ENCODE peak calls at places on chromosomes 5 and 9, in seven cellular contexts. One of them, this sample, is unnamed.

GRCh38 chr5:9483251-9483650 is 62.6 kb downstream of the SEMA5A start:
- DNase-seq in cardiac fibroblast: peak
- DNase-seq in OCI-LY7: no peak
- DNase-seq in colonic mucosa: no peak
- DNase-seq in fibroblast of lung: peak
- DNase-seq in AG04450: peak
- DNase-seq in breast epithelium: no peak
- DNase-seq in this sample: no peak

GRCh38 chr5:172336666-172337310 is 53.2 kb upstream of the UBTD2 start:
- DNase-seq in fibroblast of lung: no peak
- DNase-seq in AG04450: no peak
- DNase-seq in colonic mucosa: no peak
- DNase-seq in cardiac fibroblast: no peak
- DNase-seq in OCI-LY7: no peak
- DNase-seq in breast epithelium: no peak
- DNase-seq in this sample: no peak

GRCh38 chr5:94517490-94518108 is 100.8 kb downstream of the KIAA0825 start:
- DNase-seq in cardiac fibroblast: peak
- DNase-seq in AG04450: no peak
- DNase-seq in OCI-LY7: no peak
- DNase-seq in breast epithelium: no peak
- DNase-seq in fibroblast of lung: no peak
- DNase-seq in colonic mucosa: no peak
- DNase-seq in this sample: no peak

GRCh38 chr9:104836235-104836634 is 72.3 kb downstream of the NIPSNAP3B start:
- DNase-seq in cardiac fibroblast: peak
- DNase-seq in AG04450: no peak
- DNase-seq in fibroblast of lung: peak
- DNase-seq in breast epithelium: no peak
- DNase-seq in OCI-LY7: peak
- DNase-seq in colonic mucosa: no peak
- DNase-seq in this sample: no peak

GRCh38 chr9:136174779-136175744 is 29.9 kb downstream of the LHX3 start:
- DNase-seq in AG04450: no peak
- DNase-seq in cardiac fibroblast: no peak
- DNase-seq in breast epithelium: no peak
- DNase-seq in fibroblast of lung: no peak
- DNase-seq in colonic mucosa: no peak
- DNase-seq in OCI-LY7: no peak
- DNase-seq in this sample: no peak

GRCh38 chr9:80157561-80157983 is 585.8 kb downstream of the TLE4 start:
- DNase-seq in breast epithelium: no peak
- DNase-seq in colonic mucosa: no peak
- DNase-seq in OCI-LY7: no peak
- DNase-seq in cardiac fibroblast: peak
- DNase-seq in AG04450: no peak
- DNase-seq in fibroblast of lung: peak
- DNase-seq in this sample: no peak

GRCh38 chr9:27888661-27889295 is 315.5 kb upstream of the C9orf72 start:
- DNase-seq in colonic mucosa: peak
- DNase-seq in breast epithelium: no peak
- DNase-seq in cardiac fibroblast: no peak
- DNase-seq in fibroblast of lung: no peak
- DNase-seq in AG04450: no peak
- DNase-seq in OCI-LY7: peak
- DNase-seq in this sample: peak

GRCh38 chr5:1447772-1448361 is 2.6 kb upstream of the SLC6A3 start:
- DNase-seq in AG04450: no peak
- DNase-seq in OCI-LY7: no peak
- DNase-seq in colonic mucosa: no peak
- DNase-seq in fibroblast of lung: no peak
- DNase-seq in cardiac fibroblast: no peak
- DNase-seq in breast epithelium: no peak
- DNase-seq in this sample: no peak

GRCh38 chr9:79684711-79685575 is 113.2 kb downstream of the TLE4 start:
- DNase-seq in AG04450: no peak
- DNase-seq in cardiac fibroblast: no peak
- DNase-seq in OCI-LY7: no peak
- DNase-seq in colonic mucosa: no peak
- DNase-seq in fibroblast of lung: peak
- DNase-seq in breast epithelium: no peak
- DNase-seq in this sample: peak

GRCh38 chr9:83119873-83120272 is 56.9 kb upstream of the RASEF start:
- DNase-seq in cardiac fibroblast: no peak
- DNase-seq in OCI-LY7: no peak
- DNase-seq in fibroblast of lung: no peak
- DNase-seq in breast epithelium: no peak
- DNase-seq in AG04450: no peak
- DNase-seq in colonic mucosa: no peak
- DNase-seq in this sample: no peak

GRCh38 chr5:178380541-178381074 is 148.0 kb upstream of the PHYKPL start:
- DNase-seq in cardiac fibroblast: no peak
- DNase-seq in AG04450: no peak
- DNase-seq in fibroblast of lung: no peak
- DNase-seq in OCI-LY7: no peak
- DNase-seq in breast epithelium: no peak
- DNase-seq in colonic mucosa: no peak
- DNase-seq in this sample: no peak

GRCh38 chr9:127803507-127804352 is 1.0 kb downstream of the FPGS start:
- DNase-seq in fibroblast of lung: peak
- DNase-seq in colonic mucosa: peak
- DNase-seq in OCI-LY7: peak
- DNase-seq in AG04450: no peak
- DNase-seq in breast epithelium: no peak
- DNase-seq in cardiac fibroblast: peak
- DNase-seq in this sample: peak

GRCh38 chr9:13941686-13942085 is 372.3 kb downstream of the NFIB start:
- DNase-seq in OCI-LY7: no peak
- DNase-seq in colonic mucosa: no peak
- DNase-seq in AG04450: no peak
- DNase-seq in cardiac fibroblast: no peak
- DNase-seq in fibroblast of lung: no peak
- DNase-seq in breast epithelium: no peak
- DNase-seq in this sample: peak

GRCh38 chr5:142316051-142316450 is 8.8 kb downstream of the SPRY4 start:
- DNase-seq in cardiac fibroblast: peak
- DNase-seq in colonic mucosa: no peak
- DNase-seq in AG04450: no peak
- DNase-seq in fibroblast of lung: peak
- DNase-seq in breast epithelium: no peak
- DNase-seq in OCI-LY7: no peak
- DNase-seq in this sample: peak

GRCh38 chr9:100602302-100602930 is 24.5 kb downstream of the CAVIN4 start:
- DNase-seq in cardiac fibroblast: peak
- DNase-seq in OCI-LY7: peak
- DNase-seq in fibroblast of lung: peak
- DNase-seq in colonic mucosa: peak
- DNase-seq in AG04450: no peak
- DNase-seq in breast epithelium: no peak
- DNase-seq in this sample: peak

GRCh38 chr9:121266906-121267650 is 884 bp upstream of the GSN start:
- DNase-seq in AG04450: no peak
- DNase-seq in breast epithelium: no peak
- DNase-seq in fibroblast of lung: peak
- DNase-seq in OCI-LY7: no peak
- DNase-seq in cardiac fibroblast: no peak
- DNase-seq in colonic mucosa: no peak
- DNase-seq in this sample: no peak

GRCh38 chr5:52789867-52790266 is 2.2 kb downstream of the ITGA1 start:
- DNase-seq in fibroblast of lung: no peak
- DNase-seq in OCI-LY7: no peak
- DNase-seq in colonic mucosa: no peak
- DNase-seq in breast epithelium: no peak
- DNase-seq in cardiac fibroblast: no peak
- DNase-seq in AG04450: no peak
- DNase-seq in this sample: no peak

GRCh38 chr5:163496286-163496685 is 9.1 kb upstream of the MAT2B start:
- DNase-seq in AG04450: no peak
- DNase-seq in cardiac fibroblast: peak
- DNase-seq in breast epithelium: no peak
- DNase-seq in fibroblast of lung: peak
- DNase-seq in colonic mucosa: no peak
- DNase-seq in OCI-LY7: no peak
- DNase-seq in this sample: peak

GRCh38 chr5:168219515-168220410 is 71.7 kb upstream of the WWC1 start:
- DNase-seq in cardiac fibroblast: peak
- DNase-seq in AG04450: peak
- DNase-seq in OCI-LY7: peak
- DNase-seq in fibroblast of lung: peak
- DNase-seq in breast epithelium: no peak
- DNase-seq in colonic mucosa: peak
- DNase-seq in this sample: peak

GRCh38 chr9:97038551-97038908 is 412 bp downstream of the CTSV start:
- DNase-seq in colonic mucosa: no peak
- DNase-seq in AG04450: no peak
- DNase-seq in fibroblast of lung: no peak
- DNase-seq in breast epithelium: no peak
- DNase-seq in cardiac fibroblast: no peak
- DNase-seq in OCI-LY7: no peak
- DNase-seq in this sample: no peak

GRCh38 chr5:113776832-113777525 is 263.5 kb downstream of the YTHDC2 start:
- DNase-seq in OCI-LY7: no peak
- DNase-seq in AG04450: no peak
- DNase-seq in colonic mucosa: no peak
- DNase-seq in cardiac fibroblast: peak
- DNase-seq in fibroblast of lung: peak
- DNase-seq in breast epithelium: no peak
- DNase-seq in this sample: no peak

GRCh38 chr5:10295619-10296326 is 11.9 kb downstream of the CMBL start:
- DNase-seq in fibroblast of lung: no peak
- DNase-seq in AG04450: no peak
- DNase-seq in OCI-LY7: no peak
- DNase-seq in breast epithelium: no peak
- DNase-seq in cardiac fibroblast: no peak
- DNase-seq in colonic mucosa: no peak
- DNase-seq in this sample: no peak

GRCh38 chr9:117917873-117918272 is 213.7 kb downstream of the TLR4 start:
- DNase-seq in OCI-LY7: no peak
- DNase-seq in breast epithelium: no peak
- DNase-seq in AG04450: no peak
- DNase-seq in fibroblast of lung: no peak
- DNase-seq in cardiac fibroblast: no peak
- DNase-seq in colonic mucosa: no peak
- DNase-seq in this sample: no peak

GRCh38 chr9:69674112-69674511 is 1.9 kb upstream of the APBA1 start:
- DNase-seq in colonic mucosa: no peak
- DNase-seq in fibroblast of lung: peak
- DNase-seq in breast epithelium: no peak
- DNase-seq in AG04450: no peak
- DNase-seq in cardiac fibroblast: peak
- DNase-seq in OCI-LY7: no peak
- DNase-seq in this sample: peak
- TF ChIP-seq CTCF in colonic mucosa: no peak
- TF ChIP-seq CTCF in fibroblast of lung: no peak
- TF ChIP-seq CTCF in breast epithelium: no peak
- TF ChIP-seq CTCF in AG04450: peak
- TF ChIP-seq CTCF in cardiac fibroblast: no peak
- TF ChIP-seq CTCF in OCI-LY7: no peak
- TF ChIP-seq CTCF in this sample: no peak

DNA sequence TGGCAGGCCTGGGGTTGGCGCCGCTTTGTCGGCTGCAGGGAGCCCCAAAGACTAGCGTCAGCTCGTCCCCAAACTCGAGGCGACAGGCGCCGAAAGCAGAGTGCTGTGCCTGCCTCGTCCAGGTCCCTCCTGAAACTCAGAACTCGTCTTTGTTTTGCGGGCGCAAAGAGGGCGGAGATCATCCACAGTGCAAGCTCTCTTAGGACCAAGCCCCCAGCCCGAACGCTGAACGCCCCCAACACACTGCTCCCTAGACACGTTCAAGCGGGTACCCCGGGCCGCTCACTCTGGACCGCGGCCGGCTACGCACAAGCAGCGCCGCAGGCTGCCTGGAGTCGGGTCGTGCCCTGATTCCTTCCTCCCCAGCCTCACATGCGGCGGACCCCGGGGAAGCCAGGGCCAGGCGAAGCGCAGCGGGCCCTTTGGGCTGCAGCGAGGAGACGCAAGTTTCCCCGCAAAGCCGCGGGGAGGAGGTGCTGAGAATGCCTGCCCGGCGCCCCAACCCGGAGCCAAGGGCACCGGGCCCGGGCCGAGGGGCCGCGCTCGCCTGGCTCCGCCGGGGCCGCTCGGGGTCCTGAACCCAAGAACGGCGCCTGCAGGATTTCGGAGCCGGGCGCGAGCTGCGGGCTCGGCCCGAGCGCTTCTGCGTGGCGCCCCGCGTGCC is 852 bp downstream of the FSTL4 start:
- DNase-seq in colonic mucosa: no peak
- DNase-seq in fibroblast of lung: no peak
- DNase-seq in OCI-LY7: no peak
- DNase-seq in AG04450: no peak
- DNase-seq in cardiac fibroblast: no peak
- DNase-seq in breast epithelium: no peak
- DNase-seq in this sample: no peak
- H3K4me3 ChIP-seq in colonic mucosa: peak
- H3K4me3 ChIP-seq in fibroblast of lung: no peak
- H3K4me3 ChIP-seq in OCI-LY7: no peak
- H3K4me3 ChIP-seq in AG04450: no peak
- H3K4me3 ChIP-seq in cardiac fibroblast: no peak
- H3K4me3 ChIP-seq in breast epithelium: peak
- H3K4me3 ChIP-seq in this sample: no peak

GRCh38 chr5:14872070-14872989 is 752 bp upstream of the ANKH start:
- DNase-seq in OCI-LY7: peak
- DNase-seq in cardiac fibroblast: peak
- DNase-seq in colonic mucosa: peak
- DNase-seq in fibroblast of lung: peak
- DNase-seq in breast epithelium: peak
- DNase-seq in AG04450: no peak
- DNase-seq in this sample: peak
- TF ChIP-seq CTCF in OCI-LY7: peak
- TF ChIP-seq CTCF in cardiac fibroblast: peak
- TF ChIP-seq CTCF in colonic mucosa: no peak
- TF ChIP-seq CTCF in fibroblast of lung: no peak
- TF ChIP-seq CTCF in breast epithelium: no peak
- TF ChIP-seq CTCF in AG04450: peak
- TF ChIP-seq CTCF in this sample: no peak

DNA sequence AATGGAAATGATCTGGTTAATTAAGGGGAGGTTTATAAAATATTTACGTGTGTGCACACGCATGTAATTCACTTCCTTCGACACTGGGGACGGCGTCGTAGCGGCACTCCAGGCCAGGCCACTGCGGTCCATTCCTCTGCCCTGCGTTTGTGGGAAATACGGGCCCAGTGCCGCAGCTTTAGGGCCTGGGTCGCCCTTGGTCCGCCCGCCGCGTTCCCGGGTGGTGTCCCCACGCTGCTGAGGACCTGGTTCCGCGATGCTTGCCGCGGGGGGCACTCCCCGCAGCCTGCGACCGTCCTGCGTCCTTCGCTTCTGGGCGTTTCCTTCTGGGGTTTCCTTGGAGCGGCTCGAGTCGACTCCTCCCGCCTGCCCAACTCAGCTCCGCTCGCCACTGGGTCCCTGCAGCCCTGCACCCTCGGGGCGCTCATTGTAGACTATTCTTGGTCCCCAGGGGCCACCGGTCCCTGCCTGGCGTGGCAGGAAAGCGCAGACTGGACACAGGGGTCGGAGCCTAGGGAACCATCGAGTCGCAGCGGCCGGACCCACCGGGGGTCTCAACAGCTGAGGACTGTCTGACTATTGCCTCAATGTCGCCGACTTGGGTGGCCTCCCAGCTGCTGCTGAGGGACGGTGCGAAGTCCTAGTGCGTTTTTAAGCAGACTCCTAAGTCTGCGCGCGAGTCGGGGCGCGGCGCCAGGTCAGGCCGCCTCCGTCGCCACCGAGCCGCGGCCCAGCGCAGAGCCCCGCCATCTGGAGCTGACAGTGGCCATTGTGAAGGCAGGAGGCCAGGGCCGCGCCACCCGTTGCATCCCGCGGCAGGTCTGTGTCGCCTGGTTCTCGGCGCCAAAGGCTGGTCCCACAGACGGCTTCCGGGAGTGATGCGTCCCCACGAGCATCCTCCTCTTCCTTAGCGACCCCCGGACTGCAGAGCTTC is 4.4 kb upstream of the IRX1 start:
- DNase-seq in OCI-LY7: no peak
- DNase-seq in AG04450: no peak
- DNase-seq in fibroblast of lung: no peak
- DNase-seq in colonic mucosa: no peak
- DNase-seq in cardiac fibroblast: no peak
- DNase-seq in breast epithelium: no peak
- DNase-seq in this sample: no peak
- H3K4me3 ChIP-seq in OCI-LY7: no peak
- H3K4me3 ChIP-seq in AG04450: no peak
- H3K4me3 ChIP-seq in fibroblast of lung: no peak
- H3K4me3 ChIP-seq in colonic mucosa: no peak
- H3K4me3 ChIP-seq in cardiac fibroblast: no peak
- H3K4me3 ChIP-seq in breast epithelium: peak
- H3K4me3 ChIP-seq in this sample: no peak

This sample was measured in fibroblast of mammary gland.